ENCODE peak calls at places on chromosomes 2 and 18, in eight cellular contexts. V is DND-41, Q is left ventricle myocardium inferior, Y is HCT116, O is choroid plexus epithelial cell, M is fibroblast of villous mesenchyme, E is tibial nerve, R is astrocyte of the spinal cord. J is an unnamed sample.

GRCh38 chr2:60629263-60629662 is 75.8 kb upstream of the BCL11A start:
- DNase-seq in V (no peak), Q (no peak), Y (no peak), O (no peak), M (no peak), E (no peak), R (no peak), J (no peak)

GRCh38 chr2:144943986-144944385 is 424.1 kb upstream of the ZEB2 start:
- DNase-seq in V (no peak), Q (no peak), Y (no peak), O (peak), M (peak), E (no peak), R (peak), J (peak)

GRCh38 chr2:39875182-39875913 is 96.3 kb upstream of the THUMPD2 start:
- DNase-seq in V (no peak), Q (peak), Y (no peak), O (peak), M (peak), E (peak), R (peak), J (peak)

GRCh38 chr18:2954869-2955645 is 57.9 kb downstream of the LPIN2 start:
- DNase-seq in V (no peak), Q (no peak), Y (no peak), O (no peak), M (no peak), E (no peak), R (no peak), J (no peak)

GRCh38 chr18:59263566-59264135 is 9.6 kb downstream of the RAX start:
- DNase-seq in V (no peak), Q (no peak), Y (no peak), O (no peak), M (no peak), E (no peak), R (no peak), J (peak)

GRCh38 chr2:144711084-144711483 is 191.2 kb upstream of the ZEB2 start:
- DNase-seq in V (no peak), Q (no peak), Y (no peak), O (no peak), M (no peak), E (no peak), R (no peak), J (no peak)

GRCh38 chr2:27408601-27409320 is 630 bp downstream of the PPM1G start:
- DNase-seq in V (no peak), Q (peak), Y (no peak), O (no peak), M (no peak), E (no peak), R (no peak), J (no peak)

GRCh38 chr2:48600204-48600813 is 17.3 kb upstream of the GTF2A1L start:
- DNase-seq in V (peak), Q (no peak), Y (no peak), O (peak), M (peak), E (no peak), R (peak), J (peak)

GRCh38 chr18:14089781-14090180 is 42.5 kb downstream of the ZNF519 start:
- DNase-seq in V (no peak), Q (no peak), Y (no peak), O (no peak), M (no peak), E (no peak), R (no peak), J (peak)

GRCh38 chr2:224160917-224161316 is 121.8 kb upstream of the SERPINE2 start:
- DNase-seq in V (no peak), Q (peak), Y (no peak), O (no peak), M (no peak), E (no peak), R (peak), J (peak)

GRCh38 chr2:152174574-152174973 is 989 bp downstream of the STAM2 start:
- DNase-seq in V (no peak), Q (no peak), Y (no peak), O (no peak), M (no peak), E (no peak), R (no peak), J (no peak)

GRCh38 chr2:16546128-16546754 is 119.4 kb downstream of the CYRIA start:
- DNase-seq in V (peak), Q (no peak), Y (no peak), O (peak), M (peak), E (peak), R (peak), J (peak)

GRCh38 chr2:96151595-96152300 is 6.5 kb upstream of the DUSP2 start:
- DNase-seq in V (no peak), Q (no peak), Y (no peak), O (no peak), M (no peak), E (no peak), R (no peak), J (no peak)

GRCh38 chr2:181178823-181179412 is 198.5 kb downstream of the UBE2E3 start:
- DNase-seq in V (peak), Q (no peak), Y (peak), O (peak), M (no peak), E (no peak), R (no peak), J (no peak)

GRCh38 chr2:61433606-61434005 is 37.3 kb downstream of the USP34 start:
- DNase-seq in V (no peak), Q (no peak), Y (no peak), O (no peak), M (no peak), E (no peak), R (no peak), J (no peak)

GRCh38 chr2:200306969-200307811 is 697 bp downstream of the SPATS2L start:
- DNase-seq in V (no peak), Q (peak), Y (no peak), O (peak), M (peak), E (peak), R (peak), J (no peak)

GRCh38 chr2:98170076-98170475 is 83.1 kb downstream of the VWA3B start:
- DNase-seq in V (no peak), Q (no peak), Y (no peak), O (no peak), M (no peak), E (no peak), R (no peak), J (peak)

GRCh38 chr2:217996345-217996744 is 6.5 kb downstream of the TNS1 start:
- DNase-seq in V (no peak), Q (no peak), Y (no peak), O (peak), M (peak), E (peak), R (peak), J (peak)

GRCh38 chr2:172878260-172878659 is 142.6 kb downstream of the RAPGEF4 start:
- DNase-seq in V (no peak), Q (no peak), Y (no peak), O (peak), M (peak), E (no peak), R (peak), J (peak)

GRCh38 chr2:33583194-33583938 is 15.7 kb downstream of the FAM98A start:
- DNase-seq in V (peak), Q (no peak), Y (no peak), O (peak), M (peak), E (peak), R (peak), J (peak)

GRCh38 chr2:217897816-217898806 is 104.7 kb downstream of the TNS1 start:
- DNase-seq in V (no peak), Q (peak), Y (no peak), O (no peak), M (no peak), E (no peak), R (no peak), J (no peak)

GRCh38 chr2:105449083-105449482 is 50.2 kb upstream of the FHL2 start:
- DNase-seq in V (no peak), Q (no peak), Y (no peak), O (no peak), M (peak), E (no peak), R (no peak), J (no peak)

GRCh38 chr18:1012775-1013174 is 108.1 kb downstream of the ADCYAP1 start:
- DNase-seq in V (no peak), Q (no peak), Y (no peak), O (no peak), M (no peak), E (no peak), R (no peak), J (no peak)

GRCh38 chr18:31489311-31489710 is 8.7 kb upstream of the DSG2 start:
- DNase-seq in V (no peak), Q (no peak), Y (no peak), O (no peak), M (no peak), E (no peak), R (peak), J (peak)

GRCh38 chr2:72917138-72917874 is at the start of gene EMX1:
- DNase-seq in V (no peak), Q (no peak), Y (peak), O (no peak), M (no peak), E (no peak), R (no peak), J (no peak)

GRCh38 chr2:66428986-66429612 is 5.8 kb upstream of the MEIS1 start:
- DNase-seq in V (peak), Q (no peak), Y (peak), O (peak), M (peak), E (peak), R (peak), J (peak)

GRCh38 chr2:135985826-135986393 is 484 bp upstream of the DARS1 start:
- DNase-seq in V (peak), Q (no peak), Y (no peak), O (no peak), M (no peak), E (no peak), R (no peak), J (no peak)

GRCh38 chr2:203484266-203485112 is 50.6 kb downstream of the RAPH1 start:
- DNase-seq in V (peak), Q (no peak), Y (no peak), O (peak), M (peak), E (peak), R (no peak), J (peak)

GRCh38 chr18:9379118-9379517 is 44.5 kb downstream of the TWSG1 start:
- DNase-seq in V (no peak), Q (no peak), Y (no peak), O (no peak), M (no peak), E (no peak), R (no peak), J (no peak)

GRCh38 chr2:187774551-187775071 is 220.4 kb upstream of the TFPI start:
- DNase-seq in V (no peak), Q (no peak), Y (no peak), O (peak), M (peak), E (no peak), R (peak), J (peak)

GRCh38 chr2:199738723-199739412 is 112.1 kb downstream of the FTCDNL1 start:
- DNase-seq in V (no peak), Q (no peak), Y (no peak), O (peak), M (peak), E (no peak), R (no peak), J (peak)

GRCh38 chr2:56981554-56981953 is 797.8 kb downstream of the CCDC85A start:
- DNase-seq in V (no peak), Q (no peak), Y (no peak), O (peak), M (no peak), E (no peak), R (no peak), J (no peak)

GRCh38 chr2:48356701-48357322 is 173.1 kb upstream of the STON1 start:
- DNase-seq in V (peak), Q (no peak), Y (no peak), O (peak), M (peak), E (no peak), R (peak), J (no peak)

DNA sequence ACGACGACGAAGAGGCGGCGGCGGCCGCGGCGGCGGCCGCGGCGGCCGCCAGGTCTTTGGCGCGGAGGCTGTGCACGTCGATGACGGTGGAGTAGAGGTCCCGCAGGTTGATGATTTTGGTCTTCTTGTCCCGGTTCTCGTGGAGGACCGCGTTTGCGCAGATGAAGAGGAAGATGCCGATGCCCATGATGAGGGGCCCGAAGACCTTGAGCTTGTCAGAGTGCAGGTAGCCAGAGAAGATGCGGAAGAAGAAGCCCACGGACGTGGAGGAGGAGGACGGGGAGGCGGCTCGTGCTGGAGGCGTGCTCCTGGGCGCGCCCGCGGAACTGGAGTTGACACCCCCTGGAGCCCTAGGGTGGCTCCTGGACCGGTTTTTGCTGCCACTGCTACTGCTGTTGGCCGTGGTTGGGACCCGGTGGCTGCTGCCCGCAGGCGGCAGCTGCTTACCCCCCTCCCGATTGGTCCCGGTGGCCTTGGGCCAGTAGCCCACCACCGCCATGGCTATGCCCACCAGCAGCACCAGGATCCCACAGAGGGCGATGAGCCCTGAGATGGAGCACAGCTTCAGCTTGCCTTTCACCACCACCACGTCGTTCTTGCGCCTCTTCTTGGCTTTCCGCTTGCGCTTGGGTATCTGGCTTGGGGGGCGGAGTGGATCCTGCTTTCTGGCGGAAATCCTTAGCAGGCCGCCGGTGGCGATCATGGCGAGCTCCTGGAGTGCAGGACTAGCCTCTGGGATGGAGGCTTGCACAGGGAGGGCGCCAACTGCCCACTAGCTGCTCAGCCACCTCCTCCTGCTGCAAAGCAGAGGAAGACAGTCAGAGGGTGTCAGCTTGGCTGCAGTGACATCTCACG is 3.7 kb downstream of the TMEM200C start:
- DNase-seq in V (no peak), Q (no peak), Y (no peak), O (no peak), M (no peak), E (no peak), R (no peak), J (no peak)
- H3K4me3 ChIP-seq in V (no peak), Q (peak), Y (no peak), O (no peak), M (no peak), E (no peak), R (no peak), J (no peak)

GRCh38 chr18:35028556-35028955 is 12.7 kb upstream of the MAPRE2 start:
- DNase-seq in V (no peak), Q (no peak), Y (no peak), O (no peak), M (no peak), E (no peak), R (no peak), J (peak)

GRCh38 chr18:35027206-35027605 is 14.0 kb upstream of the MAPRE2 start:
- DNase-seq in V (no peak), Q (no peak), Y (no peak), O (no peak), M (no peak), E (no peak), R (no peak), J (no peak)

GRCh38 chr18:35024196-35024595 is 17.0 kb upstream of the MAPRE2 start:
- DNase-seq in V (no peak), Q (no peak), Y (no peak), O (no peak), M (no peak), E (no peak), R (no peak), J (peak)

GRCh38 chr18:35024965-35025364 is 16.2 kb upstream of the MAPRE2 start:
- DNase-seq in V (no peak), Q (peak), Y (no peak), O (peak), M (peak), E (peak), R (peak), J (peak)

DNA sequence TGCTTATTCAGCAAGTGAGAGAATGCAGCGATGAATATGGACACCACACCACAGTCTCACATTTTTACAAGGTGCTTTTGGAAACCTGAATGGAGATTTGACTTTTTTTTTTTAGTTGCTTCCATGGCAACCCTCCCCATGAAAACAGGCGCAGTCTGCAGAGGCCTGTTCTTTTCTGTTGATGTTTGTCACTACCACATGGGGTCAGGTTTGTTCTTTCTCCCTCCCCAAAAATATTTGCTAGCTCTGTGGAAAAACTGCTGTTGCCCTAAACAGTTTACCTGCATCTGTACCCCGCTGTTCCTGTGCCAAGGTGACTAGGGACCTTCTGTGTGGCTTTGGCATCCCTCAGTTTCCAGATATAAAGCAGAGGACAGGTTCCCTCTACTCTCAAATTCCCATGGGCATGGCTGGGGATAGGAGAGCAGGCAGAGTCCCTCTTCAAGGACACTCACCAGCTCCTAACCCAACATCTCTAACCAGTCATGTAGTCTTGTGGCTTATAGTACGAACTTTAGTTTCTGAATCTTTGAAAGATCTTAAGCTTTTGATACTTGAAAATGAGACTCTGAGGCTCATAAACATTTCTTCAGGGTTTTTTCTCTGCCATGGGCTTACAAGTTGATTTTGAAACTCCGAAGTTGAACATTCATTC is 14.7 kb upstream of the MAPRE2 start:
- DNase-seq in V (no peak), Q (no peak), Y (no peak), O (no peak), M (no peak), E (no peak), R (no peak), J (no peak)
- TF ChIP-seq CTCF in V (peak), Q (peak), Y (no peak), O (peak), M (no peak), E (no peak), R (no peak), J (no peak)

GRCh38 chr2:43593241-43593640 is 2.6 kb downstream of the THADA start:
- DNase-seq in V (no peak), Q (no peak), Y (no peak), O (no peak), M (no peak), E (no peak), R (no peak), J (no peak)
- H3K4me3 ChIP-seq in V (no peak), Q (no peak), Y (no peak), O (no peak), M (no peak), E (no peak), R (no peak), J (no peak)

DNA sequence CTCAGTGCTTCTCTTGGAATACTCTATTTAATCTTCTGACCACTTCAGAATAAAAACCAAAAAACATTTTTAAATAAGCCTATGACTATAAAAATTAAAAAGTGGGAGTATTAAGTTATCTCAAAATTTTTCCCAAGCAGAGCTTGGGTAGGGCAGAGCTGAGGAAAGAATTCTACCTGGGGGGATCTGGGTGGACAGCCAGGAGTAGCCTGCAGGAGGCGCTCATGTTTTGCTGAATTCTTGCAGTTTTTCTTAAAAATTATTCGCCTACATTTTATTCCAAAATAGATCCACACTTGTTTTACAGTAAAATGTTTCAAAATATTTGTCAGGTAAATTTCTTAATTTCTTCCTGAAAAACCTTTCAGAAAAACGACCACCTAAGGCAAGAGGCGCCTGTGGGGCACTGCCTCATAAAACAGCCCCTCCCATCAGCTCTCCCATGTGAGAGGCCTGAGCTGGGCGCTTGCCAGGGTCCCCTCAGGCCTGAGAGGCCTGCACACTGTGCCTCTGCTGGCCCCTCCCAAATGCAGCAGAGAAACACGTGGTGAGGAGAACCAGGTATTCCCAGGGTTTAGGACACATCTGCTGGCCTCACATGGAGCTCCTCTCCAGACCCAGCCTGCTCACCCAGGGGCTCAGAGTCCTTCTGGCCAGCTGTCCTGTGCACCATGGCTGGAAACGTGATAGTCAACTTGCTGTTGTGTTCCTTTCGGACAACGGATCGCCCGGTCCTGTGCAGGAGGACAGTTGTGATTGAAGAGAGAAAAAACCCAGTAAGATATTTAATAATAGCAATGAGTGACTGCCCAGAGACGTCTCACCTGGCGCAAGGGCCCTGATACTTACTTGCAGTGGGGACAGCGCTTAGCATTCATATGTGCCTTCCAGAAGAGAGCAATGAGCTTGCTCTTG is 17.5 kb downstream of the POLR1A start:
- DNase-seq in V (no peak), Q (no peak), Y (no peak), O (no peak), M (no peak), E (no peak), R (no peak), J (no peak)
- TF ChIP-seq CTCF in V (peak), Q (peak), Y (peak), O (peak), M (peak), E (no peak), R (peak), J (peak)

GRCh38 chr2:86788881-86789686 is 1.6 kb downstream of the CD8A start:
- DNase-seq in V (no peak), Q (no peak), Y (no peak), O (no peak), M (no peak), E (no peak), R (no peak), J (peak)
- H3K4me3 ChIP-seq in V (no peak), Q (peak), Y (no peak), O (no peak), M (no peak), E (peak), R (no peak), J (no peak)

J was measured in fibroblast of mammary gland.